ENCODE peak calls at places on chromosomes 5 and 9, in seven cellular contexts. X is ovary, S is colonic mucosa, Z is HCT116, I is choroid plexus epithelial cell, B is mucosa of descending colon, M is tibial artery. D is an unnamed sample.

GRCh38 chr5:171023508-171023907 is 161.7 kb downstream of the RANBP17 start:
- DNase-seq in S (no peak), M (no peak), X (no peak), Z (no peak), B (no peak), I (peak; percentile 10), D (no peak)

GRCh38 chr5:172622091-172623046 is 18.7 kb upstream of the NEURL1B start:
- DNase-seq in I (no peak), B (peak; percentile 86), X (no peak), S (peak; percentile 90), Z (no peak), M (peak; percentile 38), D (no peak)

GRCh38 chr5:140632366-140633080 is 452 bp downstream of the CD14 start:
- DNase-seq in S (peak; percentile 70), Z (no peak), X (peak; percentile 57), B (peak; percentile 77), I (peak; percentile 52), M (peak; percentile 84), D (peak; percentile 24)

GRCh38 chr5:175742290-175742994 is 84.6 kb downstream of the HRH2 start:
- DNase-seq in S (no peak), M (no peak), Z (no peak), I (no peak), X (no peak), B (no peak), D (no peak)

GRCh38 chr5:79585129-79585528 is 27.1 kb upstream of the TENT2 start:
- DNase-seq in Z (no peak), X (no peak), S (no peak), M (no peak), I (no peak), B (no peak), D (no peak)

GRCh38 chr5:17000296-17000939 is 64.3 kb upstream of the MYO10 start:
- DNase-seq in I (peak; percentile 93), B (no peak), M (no peak), X (no peak), Z (peak; percentile 52), S (no peak), D (no peak)

GRCh38 chr5:109945723-109946480 is 256.2 kb downstream of the MAN2A1 start:
- DNase-seq in X (no peak), S (no peak), B (no peak), M (no peak), I (no peak), Z (no peak), D (no peak)

GRCh38 chr9:78325343-78325742 is 28.4 kb downstream of the PSAT1 start:
- DNase-seq in Z (no peak), X (peak; percentile 22), S (peak; percentile 40), I (peak; percentile 94), M (peak; percentile 37), B (peak; percentile 29), D (no peak)

GRCh38 chr9:18459958-18460584 is 13.9 kb upstream of the ADAMTSL1 start:
- DNase-seq in Z (no peak), X (no peak), M (no peak), I (peak; percentile 84), B (no peak), S (no peak), D (no peak)

GRCh38 chr5:137649228-137649890 is 86.5 kb downstream of the KLHL3 start:
- DNase-seq in B (no peak), M (no peak), S (no peak), I (peak; percentile 88), Z (no peak), X (no peak), D (no peak)

GRCh38 chr5:139182528-139183296 is 15.5 kb downstream of the SIL1 start:
- DNase-seq in M (no peak), S (no peak), I (no peak), X (no peak), B (no peak), Z (no peak), D (no peak)

GRCh38 chr5:53249529-53249928 is 140.0 kb upstream of the MOCS2 start:
- DNase-seq in S (no peak), Z (no peak), M (peak; percentile 67), I (peak; percentile 98), X (no peak), B (no peak), D (no peak)

GRCh38 chr5:14663734-14664269 is 716 bp upstream of the OTULIN start:
- DNase-seq in S (peak; percentile 45), M (no peak), X (no peak), Z (no peak), B (peak; percentile 62), I (peak; percentile 44), D (no peak)

GRCh38 chr9:33177633-33178032 is 10.5 kb upstream of the B4GALT1 start:
- DNase-seq in S (no peak), Z (no peak), X (no peak), I (no peak), M (no peak), B (no peak), D (no peak)

GRCh38 chr5:10451137-10451824 is 9.6 kb downstream of the ROPN1L start:
- DNase-seq in B (no peak), M (no peak), I (no peak), X (no peak), Z (no peak), S (no peak), D (no peak)

GRCh38 chr5:166772770-166773169 is 1518.7 kb upstream of the WWC1 start:
- DNase-seq in I (peak; percentile 84), X (no peak), S (no peak), B (no peak), M (no peak), Z (no peak), D (no peak)

GRCh38 chr5:175534070-175534932 is 55.9 kb downstream of the SFXN1 start:
- DNase-seq in X (peak; percentile 60), I (peak; percentile 92), Z (peak; percentile 51), B (peak; percentile 84), S (peak; percentile 63), M (peak; percentile 82), D (peak; percentile 47)

GRCh38 chr9:130570200-130570599 is 9.2 kb upstream of the FUBP3 start:
- DNase-seq in Z (peak; percentile 13), S (no peak), M (no peak), I (peak; percentile 43), B (no peak), X (no peak), D (no peak)

GRCh38 chr5:153147891-153148623 is 342.4 kb upstream of the GRIA1 start:
- DNase-seq in B (no peak), M (no peak), S (no peak), I (peak; percentile 51), X (no peak), Z (no peak), D (no peak)

GRCh38 chr9:124947727-124948391 is 7.0 kb upstream of the GOLGA1 start:
- DNase-seq in I (no peak), B (no peak), M (no peak), Z (no peak), X (no peak), S (no peak), D (no peak)

GRCh38 chr5:29960323-29960722 is 1233.2 kb upstream of the CDH6 start:
- DNase-seq in X (no peak), Z (no peak), M (no peak), B (no peak), S (no peak), I (no peak), D (no peak)
- TF ChIP-seq CTCF in X (no peak), Z (no peak), M (no peak), B (no peak), S (no peak), I (no peak), D (no peak)

GRCh38 chr5:32842798-32843531 is 131.8 kb downstream of the NPR3 start:
- DNase-seq in B (peak; percentile 62), Z (no peak), I (no peak), S (peak; percentile 69), M (no peak), X (no peak), D (no peak)
- TF ChIP-seq CTCF in B (no peak), Z (no peak), I (no peak), S (no peak), M (no peak), X (no peak), D (no peak)

DNA sequence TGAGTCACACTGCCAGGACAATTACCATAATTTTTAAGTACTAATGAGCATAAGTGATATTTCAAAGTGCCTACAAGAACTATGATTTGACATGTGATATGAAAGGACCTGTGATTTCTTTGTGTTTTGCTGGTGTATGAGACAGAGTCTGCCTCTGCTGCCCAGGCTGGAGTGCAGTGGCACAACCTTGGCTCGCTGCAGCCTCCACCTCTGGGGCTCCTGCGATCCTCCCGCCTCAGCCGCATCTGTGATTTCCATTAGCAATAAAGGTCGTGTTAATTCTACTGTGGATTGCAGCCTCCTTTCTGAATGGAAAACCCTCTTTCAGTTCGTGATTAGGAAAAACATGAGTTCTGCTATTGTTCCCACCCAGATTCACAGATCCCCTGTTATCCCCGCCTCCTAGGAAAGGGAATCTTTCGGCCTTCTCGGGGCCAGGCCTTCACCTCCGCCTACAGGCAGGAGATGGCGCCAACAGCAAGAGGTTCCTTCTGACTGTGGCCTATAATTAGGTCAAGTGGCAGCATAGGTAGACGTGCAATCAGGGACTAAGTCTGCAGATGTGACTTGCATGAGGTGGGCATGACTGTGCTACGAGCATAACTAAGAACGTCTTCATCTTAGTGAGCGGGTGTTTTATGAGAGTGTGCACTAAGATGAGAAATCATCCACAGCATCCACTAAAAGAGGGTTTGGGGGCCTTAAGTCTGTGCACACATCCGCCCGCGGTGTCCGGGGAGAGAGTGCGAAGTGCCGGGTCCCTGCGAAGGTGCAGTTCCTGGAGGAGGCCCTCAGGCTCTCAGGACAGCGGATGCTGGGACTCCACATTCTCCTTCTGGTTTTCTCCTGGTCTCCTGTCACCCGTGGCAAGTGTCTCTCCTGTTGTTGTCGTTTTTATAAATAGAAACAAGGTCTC is 23.1 kb downstream of the TRIM7 start:
- DNase-seq in B (peak; percentile 83), I (peak; percentile 83), Z (peak; percentile 76), M (no peak), X (no peak), S (peak; percentile 77), D (no peak)
- TF ChIP-seq CTCF in B (peak; percentile 56), I (peak; percentile 84), Z (no peak), M (peak; percentile 78), X (no peak), S (peak; percentile 86), D (peak; percentile 78)

GRCh38 chr9:12640021-12640587 is 53.1 kb upstream of the TYRP1 start:
- DNase-seq in I (peak; percentile 87), M (no peak), Z (peak; percentile 26), S (no peak), X (no peak), B (no peak), D (no peak)

GRCh38 chr9:12643686-12644085 is 49.5 kb upstream of the TYRP1 start:
- DNase-seq in I (peak; percentile 23), S (no peak), X (no peak), M (no peak), B (no peak), Z (no peak), D (no peak)

DNA sequence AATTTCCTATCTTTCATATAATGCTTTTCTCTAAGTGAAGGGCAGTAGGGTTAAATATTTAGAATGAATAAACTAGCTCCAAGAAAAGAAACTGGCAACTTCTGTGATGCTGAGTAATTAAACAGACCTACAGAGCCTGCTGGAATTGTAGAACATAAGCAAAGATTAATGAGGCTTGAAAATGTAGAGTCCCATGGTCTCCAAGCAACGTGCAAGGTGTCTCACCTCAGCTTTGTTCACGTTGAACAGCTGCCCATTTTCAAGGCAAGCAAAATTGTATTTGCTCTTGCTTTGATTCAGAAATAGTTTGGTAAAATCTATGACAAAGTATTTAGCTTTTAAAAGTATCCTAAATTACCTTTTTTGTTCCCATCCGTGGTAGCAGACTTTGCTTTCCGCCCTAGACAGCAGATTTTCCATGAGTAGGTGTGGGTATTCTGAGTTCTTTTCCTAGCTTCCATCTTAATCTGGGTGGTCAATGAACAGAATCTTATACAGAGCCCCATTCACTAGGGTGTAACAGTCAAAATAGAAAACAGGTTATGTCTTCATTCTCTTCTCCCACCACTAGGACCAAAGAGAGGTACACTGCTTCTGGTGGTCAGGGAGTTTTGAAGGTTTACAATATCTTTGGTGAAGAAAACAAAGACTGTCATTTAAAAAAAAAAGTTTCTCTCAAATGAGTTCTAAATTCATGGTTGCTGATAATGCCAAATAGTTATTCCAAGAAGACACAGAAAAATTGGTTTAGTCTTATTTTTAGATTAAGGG is 52.1 kb upstream of the TYRP1 start:
- DNase-seq in Z (no peak), M (no peak), I (no peak), S (no peak), X (no peak), B (no peak), D (no peak)
- TF ChIP-seq CTCF in Z (no peak), M (no peak), I (peak; percentile 1), S (no peak), X (no peak), B (no peak), D (no peak)